ENCODE peak calls at places on chromosomes 13 and 19, in six cellular contexts. K, D, L, G, B and J are unnamed samples.

GRCh38 chr19:36152061-36152885 is at the start of gene COX7A1:
- DNase-seq in G (peak; percentile 69), K (no peak), D (peak; percentile 92), B (peak; percentile 26), L (no peak), J (no peak)

GRCh38 chr19:29084266-29084665 is 128.7 kb downstream of the UQCRFS1 start:
- DNase-seq in D (no peak), K (peak; percentile 49), L (no peak), G (peak; percentile 66), B (peak; percentile 62), J (no peak)

GRCh38 chr19:43618921-43619261 is 538 bp downstream of the ZNF428 start:
- DNase-seq in L (no peak), G (no peak), B (no peak), K (peak; percentile 82), D (no peak), J (peak; percentile 25)

GRCh38 chr13:92429231-92429630 is 797.4 kb upstream of the GPC6 start:
- DNase-seq in B (no peak), D (no peak), K (no peak), L (no peak), G (no peak), J (no peak)

GRCh38 chr13:48731957-48732569 is 78.3 kb downstream of the CYSLTR2 start:
- DNase-seq in D (no peak), L (peak; percentile 50), G (peak; percentile 82), B (peak; percentile 49), K (peak; percentile 44), J (no peak)

GRCh38 chr19:34985249-34986022 is 14.7 kb upstream of the GRAMD1A start:
- DNase-seq in G (peak; percentile 74), B (no peak), L (peak; percentile 57), D (no peak), K (no peak), J (no peak)

GRCh38 chr19:5065717-5066116 is 96.8 kb downstream of the KDM4B start:
- DNase-seq in L (no peak), G (no peak), D (no peak), B (no peak), K (no peak), J (no peak)

GRCh38 chr13:107968470-107968869 is 246.9 kb downstream of the LIG4 start:
- DNase-seq in G (no peak), K (no peak), D (no peak), L (no peak), B (no peak), J (no peak)

GRCh38 chr19:3075605-3076431 is 13.5 kb upstream of the TLE5 start:
- DNase-seq in L (peak; percentile 74), B (peak; percentile 83), G (peak; percentile 75), K (peak; percentile 89), D (no peak), J (no peak)

GRCh38 chr13:113491418-113491883 is 940 bp upstream of the DCUN1D2 start:
- DNase-seq in G (peak; percentile 76), L (peak; percentile 37), B (peak; percentile 27), D (no peak), K (peak; percentile 78), J (no peak)

GRCh38 chr19:47241919-47242644 is 11.1 kb upstream of the BBC3 start:
- DNase-seq in G (no peak), B (no peak), D (no peak), L (no peak), K (no peak), J (no peak)

GRCh38 chr19:47243364-47243775 is 12.4 kb upstream of the BBC3 start:
- DNase-seq in B (no peak), G (no peak), K (no peak), L (no peak), D (no peak), J (no peak)

GRCh38 chr19:47240996-47241918 is 10.3 kb upstream of the BBC3 start:
- DNase-seq in K (peak; percentile 84), B (peak; percentile 91), L (peak; percentile 89), G (peak; percentile 98), D (peak; percentile 86), J (no peak)

GRCh38 chr19:47240561-47240960 is 9.6 kb upstream of the BBC3 start:
- DNase-seq in B (no peak), D (no peak), K (no peak), L (no peak), G (no peak), J (no peak)

GRCh38 chr19:47243776-47244547 is 12.4 kb upstream of the CCDC9 start:
- DNase-seq in L (peak; percentile 91), G (peak; percentile 96), K (peak; percentile 91), B (peak; percentile 87), D (peak; percentile 97), J (no peak)
- TF ChIP-seq POLR2AphosphoS5 in L (peak; percentile 71), G (peak; percentile 41), K (peak; percentile 34), B (peak; percentile 75), D (peak; percentile 57), J (peak; percentile 50)

GRCh38 chr13:23667750-23668149 is 97.5 kb downstream of the TNFRSF19 start:
- DNase-seq in D (no peak), K (no peak), G (peak; percentile 83), L (no peak), B (no peak), J (no peak)
- TF ChIP-seq CTCF in D (no peak), K (no peak), G (peak; percentile 73), L (no peak), B (peak; percentile 11), J (peak; percentile 20)

GRCh38 chr13:21573920-21574712 is 29.9 kb downstream of the MICU2 start:
- DNase-seq in L (no peak), G (no peak), B (no peak), K (no peak), D (no peak), J (no peak)
- H3K4me1 ChIP-seq in L (no peaks in the 10 kb centered on the region), G (peaks cover 8% of the 10 kb centered on the region), B (peaks cover 31% of the 10 kb centered on the region), K (peaks cover 6% of the 10 kb centered on the region), D (peaks cover 7% of the 10 kb centered on the region), J (no peaks in the 10 kb centered on the region)

GRCh38 chr13:50038266-50038665 is 23.0 kb downstream of the KCNRG start:
- DNase-seq in L (no peak), K (no peak), D (no peak), G (no peak), B (no peak), J (no peak)
- TF ChIP-seq POLR2AphosphoS5 in L (no peak), K (no peak), D (no peak), G (no peak), B (no peak), J (no peak)

DNA sequence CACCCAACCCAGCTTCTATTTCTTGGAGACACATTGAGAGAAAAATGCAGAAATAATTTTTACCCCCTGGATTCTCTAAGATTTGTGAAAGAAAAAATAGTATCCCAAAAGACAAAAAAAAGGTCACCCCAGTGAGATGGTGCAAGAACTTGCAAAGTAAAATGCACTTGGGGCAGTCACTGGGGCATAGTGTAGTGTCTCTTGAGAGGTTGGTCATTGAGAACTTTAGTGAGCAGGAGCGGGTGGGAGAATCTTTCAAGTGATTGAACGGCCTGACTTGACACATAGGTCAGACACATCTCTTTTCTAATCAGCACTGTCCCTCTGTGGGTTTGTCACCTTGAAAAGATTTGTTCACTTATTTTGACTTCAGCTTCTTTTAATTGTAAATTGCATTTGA is 2.4 kb downstream of the ZNF85 start:
- DNase-seq in D (no peak), K (no peak), G (no peak), B (no peak), L (no peak), J (no peak)
- TF ChIP-seq CTCF in D (no peak), K (no peak), G (no peak), B (no peak), L (no peak), J (no peak)

GRCh38 chr13:40981361-40981760 is 37.8 kb downstream of the ELF1 start:
- DNase-seq in G (no peak), B (no peak), K (no peak), L (no peak), D (no peak), J (no peak)

GRCh38 chr13:40981949-40982348 is 37.2 kb downstream of the ELF1 start:
- DNase-seq in D (no peak), B (no peak), L (no peak), K (no peak), G (no peak), J (no peak)

GRCh38 chr13:40979232-40979631 is 39.9 kb downstream of the ELF1 start:
- DNase-seq in G (no peak), B (no peak), L (no peak), K (no peak), D (no peak), J (no peak)

GRCh38 chr13:40982772-40983171 is 36.3 kb downstream of the ELF1 start:
- DNase-seq in D (no peak), G (no peak), B (no peak), L (no peak), K (peak; percentile 38), J (no peak)

GRCh38 chr13:40980466-40980865 is 38.6 kb downstream of the ELF1 start:
- DNase-seq in D (no peak), K (no peak), B (no peak), L (no peak), G (no peak), J (no peak)
- H3K4me1 ChIP-seq in D (peaks cover 70% of the 10 kb centered on the region), K (peaks cover 11% of the 10 kb centered on the region), B (peaks cover 28% of the 10 kb centered on the region), L (peaks cover 25% of the 10 kb centered on the region), G (peaks cover 10% of the 10 kb centered on the region), J (peaks cover 33% of the 10 kb centered on the region)

GRCh38 chr19:7226749-7227148 is 67.5 kb downstream of the INSR start:
- DNase-seq in D (no peak), G (no peak), B (no peak), L (no peak), K (no peak), J (no peak)

GRCh38 chr19:7225741-7226140 is 68.5 kb downstream of the INSR start:
- DNase-seq in D (no peak), B (no peak), L (no peak), G (no peak), K (no peak), J (no peak)

GRCh38 chr19:7224995-7225394 is 69.2 kb downstream of the INSR start:
- DNase-seq in G (no peak), K (no peak), L (no peak), B (no peak), D (no peak), J (no peak)

GRCh38 chr19:7223429-7223828 is 70.8 kb downstream of the INSR start:
- DNase-seq in K (no peak), G (no peak), B (no peak), D (no peak), L (no peak), J (no peak)

DNA sequence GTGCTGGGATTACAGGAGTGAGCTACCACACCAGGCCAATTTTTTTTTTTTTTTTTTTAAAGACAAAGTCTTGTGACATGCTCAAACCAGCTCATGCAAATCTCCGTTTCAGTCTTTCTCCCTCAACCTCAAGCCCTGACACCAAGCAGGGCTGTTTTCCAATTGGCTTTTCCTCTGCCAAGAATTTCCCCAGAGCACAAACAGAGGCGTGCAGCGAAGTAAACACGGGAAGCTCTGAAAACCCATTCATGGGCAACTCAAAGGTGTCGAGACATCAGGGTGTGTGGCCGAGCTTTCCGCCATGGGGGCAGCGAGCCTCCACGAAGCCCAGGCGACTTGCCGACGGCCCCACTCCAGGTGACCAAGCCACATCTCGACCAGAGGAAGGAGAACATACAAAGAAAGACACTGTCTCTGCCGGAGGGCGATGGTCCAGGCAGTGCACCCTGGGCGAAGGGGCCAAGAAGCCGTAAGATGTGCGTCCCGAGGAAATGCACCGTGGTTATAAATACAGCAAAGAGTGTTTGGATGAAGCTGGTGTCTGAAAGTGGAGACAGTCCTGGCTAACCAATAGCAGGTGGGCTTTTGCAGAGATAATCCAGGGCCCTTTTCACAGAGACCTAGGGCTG is 69.9 kb downstream of the INSR start:
- DNase-seq in B (no peak), L (peak; percentile 69), K (no peak), D (peak; percentile 90), G (no peak), J (no peak)
- TF ChIP-seq POLR2AphosphoS5 in B (no peak), L (peak; percentile 44), K (no peak), D (peak; percentile 56), G (no peak), J (no peak)